ENCODE peak calls at places on chromosomes 6 and 20, in six cellular contexts. K is CD8-positive, alpha-beta T cell; Z is IMR-90; I is uterus; G is mucosa of descending colon; J is esophagus squamous epithelium. R is an unnamed sample.
A peak's percentile ranks its signal among the peaks of the same experiment; 100 is the strongest.

GRCh38 chr6:151239603-151240035 is at the start of gene AKAP12:
- DNase-seq in I (peak; percentile 68), J (no peak), G (peak; percentile 7), K (no peak), Z (peak; percentile 45), R (peak; percentile 76)

GRCh38 chr20:59908855-59909254 is 24.6 kb downstream of the SYCP2 start:
- DNase-seq in G (no peak), J (no peak), I (no peak), Z (no peak), K (no peak), R (no peak)

GRCh38 chr6:132768051-132768517 is 10.4 kb upstream of the VNN2 start:
- DNase-seq in K (no peak), G (peak; percentile 43), Z (no peak), J (no peak), I (no peak), R (peak; percentile 61)

GRCh38 chr6:119160911-119161310 is 82.4 kb upstream of the FAM184A start:
- DNase-seq in Z (no peak), J (no peak), I (no peak), G (no peak), K (no peak), R (no peak)

GRCh38 chr6:25150031-25150430 is 129.1 kb upstream of the CARMIL1 start:
- DNase-seq in I (no peak), K (no peak), J (no peak), Z (peak; percentile 15), G (no peak), R (no peak)

GRCh38 chr6:26022166-26022510 is 59.5 kb downstream of the TRIM38 start:
- DNase-seq in J (no peak), G (peak; percentile 65), Z (peak; percentile 88), I (peak; percentile 59), K (no peak), R (peak; percentile 73)

GRCh38 chr20:46232575-46232974 is 75.7 kb downstream of the CDH22 start:
- DNase-seq in G (no peak), J (no peak), I (no peak), Z (no peak), K (no peak), R (no peak)

GRCh38 chr20:37901667-37902503 is 1.0 kb upstream of the VSTM2L start:
- DNase-seq in J (no peak), Z (peak; percentile 60), K (no peak), G (peak; percentile 66), I (peak; percentile 24), R (no peak)

GRCh38 chr6:88806728-88807127 is 156.7 kb downstream of the RNGTT start:
- DNase-seq in I (no peak), J (no peak), Z (no peak), G (no peak), K (no peak), R (no peak)

GRCh38 chr6:106973018-106973840 is 1.3 kb downstream of the CD24 start:
- DNase-seq in I (no peak), G (peak; percentile 63), J (no peak), K (no peak), Z (no peak), R (no peak)

GRCh38 chr20:25064561-25064960 is 6.6 kb upstream of the ACSS1 start:
- DNase-seq in Z (no peak), K (no peak), I (peak; percentile 6), G (no peak), J (no peak), R (no peak)

GRCh38 chr6:78984225-78984950 is 93.7 kb downstream of the PHIP start:
- DNase-seq in J (no peak), I (no peak), G (no peak), K (no peak), Z (no peak), R (no peak)

DNA sequence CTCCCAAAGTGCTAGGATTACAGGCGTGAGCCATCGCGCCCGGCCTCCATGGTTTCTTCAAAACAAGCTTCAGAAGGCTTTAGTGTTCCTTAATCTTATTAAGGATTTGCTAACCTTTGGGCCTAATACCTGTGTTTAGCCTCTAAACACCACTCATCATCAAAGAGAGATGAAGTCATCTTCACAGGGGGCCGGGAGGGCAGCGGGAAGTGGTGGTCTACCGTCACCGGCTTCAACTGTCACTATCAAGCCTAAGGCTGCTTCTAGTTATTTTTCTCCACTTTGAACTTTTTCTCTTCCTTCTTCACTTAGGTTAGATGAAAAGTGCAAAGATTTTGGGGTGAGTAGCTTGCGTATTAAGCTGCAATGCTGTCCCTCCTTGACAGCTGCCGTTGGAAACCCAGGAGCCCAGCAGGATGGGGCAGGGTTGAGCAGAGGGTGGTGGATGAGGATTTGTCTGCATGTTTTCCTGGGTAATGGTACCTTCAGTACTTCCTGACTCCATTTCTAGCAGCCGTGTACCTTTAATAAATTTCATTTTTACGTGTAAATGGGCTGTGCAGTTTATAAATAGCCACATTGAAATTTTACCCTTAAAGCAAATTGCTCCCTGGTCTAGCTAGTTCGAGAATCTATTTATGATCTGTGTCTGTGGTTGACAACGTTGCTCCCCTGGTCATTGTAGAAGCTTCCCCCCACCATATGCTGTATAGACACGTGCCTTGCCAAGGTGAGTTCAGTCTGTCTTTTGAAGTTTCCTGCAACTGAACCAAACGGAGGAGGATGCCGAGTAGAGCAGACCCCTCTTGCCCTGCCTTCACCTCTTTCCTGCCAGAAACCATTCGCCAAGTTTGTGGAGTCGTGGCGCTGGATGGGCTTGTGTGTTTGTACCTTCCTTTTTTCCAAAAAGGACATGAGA is 64.8 kb downstream of the SYNJ2 start:
- DNase-seq in G (no peak), Z (no peak), K (no peak), J (no peak), I (no peak), R (no peak)
- H3K4me1 ChIP-seq in G (peaks cover 8% of the 10 kb centered on the region), Z (peaks cover 26% of the 10 kb centered on the region), K (peaks cover 22% of the 10 kb centered on the region), J (peaks cover 23% of the 10 kb centered on the region), I (peaks cover 8% of the 10 kb centered on the region), R (peaks cover 6% of the 10 kb centered on the region)

GRCh38 chr6:46011241-46012085 is 4.2 kb downstream of the CLIC5 start:
- DNase-seq in I (no peak), K (peak; percentile 27), G (peak; percentile 78), Z (no peak), J (no peak), R (peak; percentile 46)
- H3K4me1 ChIP-seq in I (no peaks in the 10 kb centered on the region), K (peaks cover 49% of the 10 kb centered on the region), G (no peaks in the 10 kb centered on the region), Z (peaks cover 5% of the 10 kb centered on the region), J (peaks cover 10% of the 10 kb centered on the region), R (peaks cover 8% of the 10 kb centered on the region)

GRCh38 chr20:63740501-63741353 is 1.2 kb downstream of the SLC2A4RG start:
- DNase-seq in G (peak; percentile 93), Z (peak; percentile 86), K (no peak), I (peak; percentile 98), J (no peak), R (peak; percentile 98)
- H3K4me1 ChIP-seq in G (peaks cover 41% of the 10 kb centered on the region), Z (peaks cover 10% of the 10 kb centered on the region), K (peaks cover 33% of the 10 kb centered on the region), I (peaks cover 30% of the 10 kb centered on the region), J (peaks cover 46% of the 10 kb centered on the region), R (peaks cover 5% of the 10 kb centered on the region)

DNA sequence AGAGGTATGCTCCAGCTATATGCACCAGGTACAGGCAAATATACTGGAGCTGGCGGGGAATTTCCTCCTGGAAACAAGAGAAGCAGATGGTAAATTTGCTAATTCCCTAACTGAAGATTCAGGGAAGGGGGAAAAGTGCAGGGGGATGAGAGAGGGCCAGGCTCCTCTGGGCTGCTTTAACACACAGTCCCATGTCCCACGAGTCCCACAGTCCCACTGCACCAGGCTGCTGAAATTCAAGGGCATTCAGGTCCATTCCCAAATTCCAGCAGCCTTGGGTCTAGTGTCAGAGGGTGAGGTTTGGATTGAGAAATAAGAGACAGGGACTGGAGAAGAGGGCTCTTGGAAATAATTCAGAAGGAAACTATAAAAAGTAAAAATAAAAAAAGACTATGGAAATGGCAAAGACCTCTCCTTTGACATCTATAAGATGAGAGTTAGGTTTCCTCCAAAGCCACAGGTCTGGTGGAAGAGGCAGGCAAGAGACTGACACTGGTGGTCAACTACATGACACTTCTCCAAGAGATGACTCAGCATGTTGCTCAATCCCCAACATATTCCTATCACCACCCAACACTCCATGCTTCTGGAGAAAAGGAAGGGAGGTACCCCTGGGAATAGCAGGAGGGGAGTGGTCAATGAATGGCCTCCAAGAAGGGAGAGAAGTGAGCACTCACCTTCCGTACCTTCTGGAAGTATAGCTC is 69.2 kb downstream of the TRAM2 start:
- DNase-seq in J (no peak), Z (peak; percentile 81), G (no peak), K (no peak), I (no peak), R (no peak)
- H3K4me1 ChIP-seq in J (peaks cover 39% of the 10 kb centered on the region), Z (peaks cover 43% of the 10 kb centered on the region), G (peaks cover 22% of the 10 kb centered on the region), K (no peaks in the 10 kb centered on the region), I (peaks cover 8% of the 10 kb centered on the region), R (peaks cover 20% of the 10 kb centered on the region)

DNA sequence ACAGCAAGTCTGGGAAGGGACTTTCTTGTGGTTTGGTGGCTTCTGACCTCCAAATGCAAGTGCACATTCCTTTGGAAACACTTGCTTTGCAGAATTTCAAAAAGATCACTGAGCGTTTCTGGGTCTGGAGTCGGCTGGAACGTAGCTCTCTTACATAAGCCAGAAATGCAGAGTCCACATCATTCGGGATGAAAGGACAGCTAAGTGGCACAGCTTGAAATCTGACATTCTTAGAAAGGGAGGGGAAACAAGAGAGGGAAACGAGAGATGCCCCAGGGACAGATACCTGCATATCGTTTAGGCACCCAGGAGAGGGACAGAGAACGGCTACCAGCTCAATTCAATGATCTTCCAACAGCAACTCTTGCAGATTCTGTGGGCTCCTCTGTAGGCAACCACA is 118.7 kb downstream of the NFATC2 start:
- DNase-seq in G (no peak), Z (no peak), I (no peak), K (no peak), J (no peak), R (no peak)
- H3K4me1 ChIP-seq in G (no peaks in the 10 kb centered on the region), Z (peaks cover 3% of the 10 kb centered on the region), I (no peaks in the 10 kb centered on the region), K (peaks cover 21% of the 10 kb centered on the region), J (no peaks in the 10 kb centered on the region), R (no peaks in the 10 kb centered on the region)

DNA sequence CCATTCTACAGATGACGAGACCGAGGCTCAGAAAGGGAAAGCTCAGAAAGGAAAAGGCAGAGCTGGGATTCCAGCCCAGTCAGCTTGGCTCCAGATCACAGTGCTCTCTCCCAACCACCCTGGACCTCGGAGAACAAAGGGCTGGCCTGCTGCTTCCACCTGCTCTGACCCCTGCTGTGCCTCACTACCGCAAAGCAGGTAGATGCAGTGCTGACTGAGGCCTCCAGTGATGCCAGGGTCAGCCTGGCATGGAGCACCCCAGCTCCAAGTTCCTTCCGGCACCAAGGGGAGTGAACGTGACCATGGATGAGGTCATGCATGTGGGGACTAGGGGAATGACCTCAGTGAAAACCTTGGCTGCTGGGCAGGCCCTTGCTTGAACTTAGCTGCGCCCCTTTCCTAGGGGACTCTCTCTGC is 20.7 kb upstream of the TLDC2 start:
- DNase-seq in G (no peak), Z (no peak), K (no peak), I (no peak), J (no peak), R (no peak)
- H3K4me1 ChIP-seq in G (peaks cover 14% of the 10 kb centered on the region), Z (peaks cover 43% of the 10 kb centered on the region), K (peaks cover 14% of the 10 kb centered on the region), I (peaks cover 39% of the 10 kb centered on the region), J (peaks cover 78% of the 10 kb centered on the region), R (peaks cover 41% of the 10 kb centered on the region)

GRCh38 chr6:89836637-89837222 is 7.0 kb downstream of the CASP8AP2 start:
- DNase-seq in I (no peak), Z (no peak), K (no peak), G (no peak), J (no peak), R (no peak)
- H3K4me1 ChIP-seq in I (no peaks in the 10 kb centered on the region), Z (no peaks in the 10 kb centered on the region), K (peaks cover 29% of the 10 kb centered on the region), G (no peaks in the 10 kb centered on the region), J (no peaks in the 10 kb centered on the region), R (peaks cover 4% of the 10 kb centered on the region)

R was measured in right cardiac atrium.